ENCODE peak calls at places on chromosomes 1 and 21, in eight cellular contexts. K is AG04450; V is CD4-positive, CD25-positive, alpha-beta regulatory T cell; H is tibial artery; B is left lung; Q is putamen; I is dorsolateral prefrontal cortex; W is GM13976. D is an unnamed sample.

GRCh38 chr1:42178249-42178648 is 13.7 kb upstream of the GUCA2A start:
- DNase-seq in K (no peak), V (no peak), H (no peak), B (no peak), Q (no peak), I (no peak), W (no peak), D (no peak)

GRCh38 chr1:173161510-173162221 is 45.5 kb downstream of the TNFSF4 start:
- DNase-seq in K (peak; percentile 20), V (no peak), H (no peak), B (no peak), Q (no peak), I (no peak), W (no peak), D (no peak)

GRCh38 chr1:21904725-21905520 is 32.2 kb downstream of the HSPG2 start:
- DNase-seq in K (no peak), V (no peak), H (peak; percentile 87), B (peak; percentile 58), Q (no peak), I (no peak), W (no peak), D (no peak)

GRCh38 chr1:93845554-93846150 is 33.4 kb downstream of the DNTTIP2 start:
- DNase-seq in K (peak; percentile 86), V (no peak), H (no peak), B (no peak), Q (no peak), I (no peak), W (peak; percentile 18), D (peak; percentile 26)

GRCh38 chr1:11455925-11456580 is 22.9 kb upstream of the DISP3 start:
- DNase-seq in K (no peak), V (no peak), H (no peak), B (no peak), Q (no peak), I (no peak), W (no peak), D (no peak)

GRCh38 chr1:17204546-17205440 is at the start of gene PADI1:
- DNase-seq in K (no peak), V (no peak), H (no peak), B (no peak), Q (no peak), I (no peak), W (no peak), D (no peak)

GRCh38 chr1:56137829-56138505 is 441.4 kb downstream of the PLPP3 start:
- DNase-seq in K (peak; percentile 13), V (no peak), H (no peak), B (no peak), Q (no peak), I (no peak), W (no peak), D (no peak)

GRCh38 chr1:224666911-224667310 is 50.8 kb downstream of the CNIH3 start:
- DNase-seq in K (no peak), V (no peak), H (no peak), B (no peak), Q (no peak), I (no peak), W (no peak), D (no peak)

GRCh38 chr1:45974541-45975269 is 157.7 kb downstream of the PIK3R3 start:
- DNase-seq in K (no peak), V (no peak), H (no peak), B (no peak), Q (no peak), I (no peak), W (no peak), D (no peak)

GRCh38 chr1:40773748-40774265 is 9.8 kb upstream of the KCNQ4 start:
- DNase-seq in K (no peak), V (no peak), H (peak; percentile 31), B (no peak), Q (no peak), I (no peak), W (no peak), D (no peak)

GRCh38 chr1:7857951-7858350 is 5.1 kb upstream of the UTS2 start:
- DNase-seq in K (no peak), V (no peak), H (no peak), B (no peak), Q (no peak), I (no peak), W (no peak), D (no peak)

GRCh38 chr1:93353286-93353685 is 7.6 kb downstream of the DR1 start:
- DNase-seq in K (no peak), V (no peak), H (no peak), B (no peak), Q (no peak), I (no peak), W (no peak), D (no peak)

GRCh38 chr1:71448444-71448843 is 367.6 kb upstream of the ZRANB2 start:
- DNase-seq in K (no peak), V (no peak), H (no peak), B (no peak), Q (no peak), I (no peak), W (no peak), D (no peak)

GRCh38 chr1:57340361-57341192 is 83.3 kb downstream of the DAB1 start:
- DNase-seq in K (no peak), V (no peak), H (no peak), B (peak; percentile 56), Q (no peak), I (no peak), W (no peak), D (no peak)

GRCh38 chr21:23936224-23936623 is 1671.1 kb downstream of the MRPL39 start:
- DNase-seq in K (peak; percentile 27), V (no peak), H (no peak), B (no peak), Q (peak; percentile 7), I (peak; percentile 35), W (peak; percentile 11), D (peak; percentile 69)